ENCODE peak calls at places on chromosome 4, in nine cellular contexts. G, C, W, E, R, A, H, Z and X are unnamed samples.

GRCh38 chr4:147518086-147518485 is 37.2 kb downstream of the EDNRA start:
- DNase-seq in C (no peak), W (no peak), R (no peak), H (no peak), G (no peak), A (no peak), E (no peak), Z (no peak), X (no peak)

GRCh38 chr4:176302283-176303275 is 17.2 kb upstream of the SPCS3 start:
- DNase-seq in Z (no peak), C (no peak), A (no peak), E (no peak), G (no peak), H (no peak), R (no peak), W (no peak), X (no peak)

GRCh38 chr4:1563768-1564485 is 120.2 kb downstream of the FAM53A start:
- DNase-seq in R (no peak), W (no peak), H (peak; percentile 9), C (no peak), E (no peak), Z (no peak), A (no peak), G (no peak), X (no peak)

GRCh38 chr4:177308125-177308524 is 1.5 kb upstream of the NEIL3 start:
- DNase-seq in Z (no peak), W (peak; percentile 53), R (no peak), E (no peak), A (no peak), C (no peak), G (no peak), H (peak; percentile 14), X (no peak)

GRCh38 chr4:48033825-48034413 is 17.3 kb downstream of the NIPAL1 start:
- DNase-seq in R (peak; percentile 82), E (no peak), H (no peak), Z (no peak), C (no peak), W (no peak), A (peak; percentile 57), G (no peak), X (peak; percentile 17)

GRCh38 chr4:64251779-64252178 is 157.5 kb downstream of the TECRL start:
- DNase-seq in W (no peak), Z (no peak), G (no peak), H (no peak), E (no peak), R (no peak), C (no peak), A (no peak), X (no peak)

GRCh38 chr4:22595684-22596083 is 79.8 kb upstream of the ADGRA3 start:
- DNase-seq in H (no peak), E (no peak), A (no peak), W (no peak), C (no peak), R (no peak), G (no peak), Z (no peak), X (no peak)

GRCh38 chr4:47122592-47123291 is 91.4 kb downstream of the GABRB1 start:
- DNase-seq in E (no peak), H (no peak), R (peak; percentile 92), G (peak; percentile 2), W (peak; percentile 52), A (peak; percentile 80), Z (no peak), C (peak; percentile 25), X (peak; percentile 79)

DNA sequence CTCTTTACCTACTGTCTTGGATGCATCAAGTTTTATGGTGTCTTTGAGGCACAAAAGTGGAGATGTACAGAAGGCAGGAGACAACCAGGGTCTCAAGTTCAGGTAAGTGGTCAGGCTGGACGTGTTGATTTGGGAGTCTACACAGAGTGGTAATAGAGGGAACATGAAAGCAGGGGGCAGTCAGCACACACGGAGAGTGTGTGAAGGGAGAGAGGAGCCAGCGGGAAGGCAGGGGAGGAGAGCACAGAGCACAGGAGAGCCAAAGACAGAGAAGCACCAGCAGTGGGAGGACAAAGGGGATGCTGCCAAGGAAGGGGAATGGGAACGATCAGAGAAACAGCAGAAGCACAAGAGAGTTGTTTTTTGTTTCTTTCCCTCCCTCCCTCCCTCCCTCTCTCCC is 32.9 kb downstream of the TMEM150C start:
- DNase-seq in C (no peak), W (no peak), Z (no peak), A (no peak), E (no peak), R (no peak), G (no peak), H (no peak), X (no peak)
- TF ChIP-seq CTCF in C (no peak), W (no peak), Z (no peak), A (no peak), E (no peak), R (peak; percentile 44), G (no peak), H (no peak), X (no peak)

GRCh38 chr4:41437264-41437566 is 100.7 kb upstream of the LIMCH1 start:
- DNase-seq in A (no peak), C (no peak), Z (no peak), R (no peak), H (no peak), W (no peak), E (no peak), G (no peak), X (peak; percentile 57)

GRCh38 chr4:41435509-41435908 is 102.4 kb upstream of the LIMCH1 start:
- DNase-seq in G (no peak), C (no peak), Z (no peak), R (no peak), E (no peak), A (no peak), W (no peak), H (no peak), X (no peak)

GRCh38 chr4:41433361-41433760 is 104.6 kb upstream of the LIMCH1 start:
- DNase-seq in G (no peak), A (no peak), H (no peak), E (no peak), Z (no peak), W (no peak), C (no peak), R (no peak), X (no peak)

GRCh38 chr4:41438564-41438963 is 99.4 kb upstream of the LIMCH1 start:
- DNase-seq in R (no peak), E (no peak), G (no peak), H (no peak), C (no peak), A (no peak), W (no peak), Z (no peak), X (no peak)

DNA sequence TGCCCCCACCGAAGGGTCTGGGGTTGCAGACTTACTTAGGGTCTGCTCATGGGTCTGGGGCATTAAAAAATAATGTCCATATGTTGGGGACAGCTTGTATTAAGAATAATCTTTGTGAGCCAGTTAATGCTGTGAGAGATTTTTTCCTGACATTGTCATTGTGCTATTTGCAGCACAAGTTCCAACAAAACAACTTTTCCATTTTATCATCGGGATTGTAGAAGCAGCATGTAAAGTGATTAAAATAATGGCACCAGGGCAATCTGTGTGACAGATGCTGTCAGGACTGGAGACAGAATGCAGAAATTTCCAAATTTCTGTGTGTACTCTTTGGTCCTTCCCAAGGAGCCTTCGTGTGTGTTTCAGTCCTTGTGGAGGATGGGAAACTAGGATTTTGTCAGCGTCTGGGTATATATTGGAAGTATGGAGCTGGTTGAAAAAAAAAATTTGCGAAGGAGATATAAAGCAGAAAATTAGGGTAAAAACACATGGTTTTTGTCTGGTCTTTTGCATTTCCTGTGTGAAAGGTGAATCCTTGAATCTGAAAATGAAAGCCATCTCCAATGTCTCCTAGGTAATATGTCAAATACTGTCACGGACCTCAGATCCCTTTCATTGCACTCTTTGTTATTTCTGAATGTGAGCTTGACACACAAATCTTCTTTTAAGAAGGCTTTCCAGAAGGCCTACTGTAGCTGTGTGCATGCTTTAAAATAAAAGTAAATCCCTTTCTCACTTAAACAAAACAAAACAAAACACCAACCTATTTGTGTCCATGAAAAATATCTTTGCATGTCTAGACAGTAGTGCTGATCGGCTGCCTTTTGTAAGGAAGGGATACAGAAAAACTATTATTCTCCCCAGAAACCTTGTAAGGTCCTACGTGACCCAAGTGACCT is 101.3 kb upstream of the LIMCH1 start:
- DNase-seq in W (no peak), A (no peak), R (no peak), C (no peak), H (no peak), Z (no peak), G (no peak), E (no peak), X (no peak)
- H3K36me3 ChIP-seq in W (no peaks in the 10 kb centered on the region), A (no peaks in the 10 kb centered on the region), R (no peaks in the 10 kb centered on the region), C (no peaks in the 10 kb centered on the region), H (no peaks in the 10 kb centered on the region), Z (no peaks in the 10 kb centered on the region), G (no peaks in the 10 kb centered on the region), E (no peaks in the 10 kb centered on the region), X (no peaks in the 10 kb centered on the region)

GRCh38 chr4:33722254-33722653 is 2522.1 kb downstream of the ARAP2 start:
- DNase-seq in G (no peak), E (no peak), H (no peak), W (no peak), Z (no peak), R (no peak), A (no peak), C (no peak), X (no peak)

GRCh38 chr4:33724685-33725084 is 2519.6 kb downstream of the ARAP2 start:
- DNase-seq in A (no peak), W (no peak), Z (no peak), H (no peak), C (no peak), R (no peak), E (no peak), G (no peak), X (no peak)

GRCh38 chr4:33725861-33726260 is 2518.5 kb downstream of the ARAP2 start:
- DNase-seq in W (no peak), Z (no peak), E (no peak), C (no peak), H (no peak), R (no peak), G (no peak), A (no peak), X (no peak)

GRCh38 chr4:33722800-33723511 is 2521.4 kb downstream of the ARAP2 start:
- DNase-seq in R (no peak), H (no peak), G (no peak), W (no peak), A (no peak), Z (no peak), C (no peak), E (no peak), X (no peak)
- TF ChIP-seq CTCF in R (no peak), H (no peak), G (no peak), W (no peak), A (no peak), Z (no peak), C (no peak), E (no peak), X (no peak)

GRCh38 chr4:5157721-5158390 is 106.6 kb downstream of the STK32B start:
- DNase-seq in C (no peak), W (peak; percentile 16), G (no peak), E (no peak), H (no peak), R (no peak), Z (no peak), A (no peak), X (no peak)

GRCh38 chr4:5158391-5158770 is 107.1 kb downstream of the STK32B start:
- DNase-seq in G (no peak), Z (no peak), W (peak; percentile 19), C (no peak), H (no peak), E (no peak), R (no peak), A (peak; percentile 38), X (peak; percentile 23)

GRCh38 chr4:5156677-5157076 is 105.4 kb downstream of the STK32B start:
- DNase-seq in R (no peak), H (no peak), A (no peak), W (no peak), E (no peak), Z (no peak), G (no peak), C (no peak), X (no peak)

DNA sequence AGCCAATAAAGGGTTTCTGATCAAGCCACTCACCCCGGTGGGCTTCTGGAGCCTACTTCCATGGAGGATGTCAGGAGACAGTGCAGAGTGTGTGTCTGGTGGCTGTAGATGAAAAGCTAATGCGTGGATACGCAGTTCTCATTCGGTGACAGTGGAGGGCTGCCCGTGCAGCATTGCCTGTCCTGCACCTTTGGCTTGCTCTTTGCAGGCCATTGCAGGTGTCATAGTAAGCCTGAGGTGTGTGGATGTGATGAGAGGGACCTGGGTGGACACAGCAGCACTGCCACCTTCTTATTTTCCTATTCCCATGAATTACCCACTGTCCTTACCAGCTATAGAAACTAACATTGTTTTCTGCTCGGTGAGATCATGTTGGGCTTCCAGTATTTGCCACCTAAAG is 101.2 kb downstream of the STK32B start:
- DNase-seq in H (no peak), W (no peak), G (no peak), A (no peak), C (no peak), R (no peak), E (no peak), Z (no peak), X (no peak)
- H3K36me3 ChIP-seq in H (no peaks in the 10 kb centered on the region), W (no peaks in the 10 kb centered on the region), G (no peaks in the 10 kb centered on the region), A (no peaks in the 10 kb centered on the region), C (no peaks in the 10 kb centered on the region), R (no peaks in the 10 kb centered on the region), E (no peaks in the 10 kb centered on the region), Z (no peaks in the 10 kb centered on the region), X (no peaks in the 10 kb centered on the region)